ENCODE peak calls at places on chromosomes 4 and X, in five cellular contexts. One of them, this sample, is unnamed. For H3K36me3, the result is how much of the 10 kb centered on the place peaks cover.

GRCh38 chr4:89765966-89766365 is 71.0 kb downstream of the SNCA start:
- DNase-seq in lower lobe of right lung: no peak
- DNase-seq in naive thymus-derived CD4-positive, alpha-beta T cell: no peak
- DNase-seq in K562: no peak
- DNase-seq in BJ: peak
- DNase-seq in this sample: no peak

GRCh38 chr4:107182347-107182746 is 146.2 kb upstream of the DKK2 start:
- DNase-seq in lower lobe of right lung: no peak
- DNase-seq in K562: no peak
- DNase-seq in naive thymus-derived CD4-positive, alpha-beta T cell: no peak
- DNase-seq in BJ: no peak
- DNase-seq in this sample: no peak

GRCh38 chr4:184097240-184097619 is 120.4 kb downstream of the ENPP6 start:
- DNase-seq in lower lobe of right lung: peak
- DNase-seq in K562: peak
- DNase-seq in BJ: no peak
- DNase-seq in naive thymus-derived CD4-positive, alpha-beta T cell: no peak
- DNase-seq in this sample: no peak

GRCh38 chrX:13662537-13662841 is 9.5 kb downstream of the TCEANC start:
- DNase-seq in K562: no peak
- DNase-seq in lower lobe of right lung: no peak
- DNase-seq in naive thymus-derived CD4-positive, alpha-beta T cell: no peak
- DNase-seq in BJ: peak
- DNase-seq in this sample: no peak

GRCh38 chr4:52956691-52957090 is 94.6 kb downstream of the RASL11B start:
- DNase-seq in K562: no peak
- DNase-seq in lower lobe of right lung: no peak
- DNase-seq in BJ: no peak
- DNase-seq in naive thymus-derived CD4-positive, alpha-beta T cell: no peak
- DNase-seq in this sample: no peak

GRCh38 chrX:105552395-105552794 is 269.9 kb upstream of the NRK start:
- DNase-seq in K562: no peak
- DNase-seq in naive thymus-derived CD4-positive, alpha-beta T cell: no peak
- DNase-seq in lower lobe of right lung: no peak
- DNase-seq in BJ: no peak
- DNase-seq in this sample: no peak

GRCh38 chr4:78691971-78692814 is 84.0 kb upstream of the BMP2K start:
- DNase-seq in lower lobe of right lung: no peak
- DNase-seq in BJ: no peak
- DNase-seq in naive thymus-derived CD4-positive, alpha-beta T cell: no peak
- DNase-seq in K562: peak
- DNase-seq in this sample: no peak

GRCh38 chrX:116204947-116205346 is 34.4 kb downstream of the AGTR2 start:
- DNase-seq in BJ: no peak
- DNase-seq in K562: peak
- DNase-seq in naive thymus-derived CD4-positive, alpha-beta T cell: no peak
- DNase-seq in lower lobe of right lung: no peak
- DNase-seq in this sample: no peak

GRCh38 chr4:153634737-153635353 is 49.2 kb upstream of the TLR2 start:
- DNase-seq in lower lobe of right lung: no peak
- DNase-seq in BJ: no peak
- DNase-seq in K562: peak
- DNase-seq in naive thymus-derived CD4-positive, alpha-beta T cell: no peak
- DNase-seq in this sample: peak

GRCh38 chr4:40369437-40370278 is 34.5 kb downstream of the CHRNA9 start:
- DNase-seq in naive thymus-derived CD4-positive, alpha-beta T cell: no peak
- DNase-seq in BJ: no peak
- DNase-seq in K562: no peak
- DNase-seq in lower lobe of right lung: no peak
- DNase-seq in this sample: no peak

GRCh38 chr4:38547052-38547451 is 116.9 kb upstream of the KLF3 start:
- DNase-seq in lower lobe of right lung: no peak
- DNase-seq in K562: no peak
- DNase-seq in naive thymus-derived CD4-positive, alpha-beta T cell: no peak
- DNase-seq in BJ: no peak
- DNase-seq in this sample: no peak

GRCh38 chr4:99117876-99118693 is 26.0 kb downstream of the ADH4 start:
- DNase-seq in K562: no peak
- DNase-seq in BJ: no peak
- DNase-seq in naive thymus-derived CD4-positive, alpha-beta T cell: no peak
- DNase-seq in lower lobe of right lung: no peak
- DNase-seq in this sample: peak

GRCh38 chr4:162011039-162011438 is 152.8 kb downstream of the FSTL5 start:
- DNase-seq in BJ: no peak
- DNase-seq in naive thymus-derived CD4-positive, alpha-beta T cell: no peak
- DNase-seq in lower lobe of right lung: no peak
- DNase-seq in K562: no peak
- DNase-seq in this sample: no peak

GRCh38 chrX:109635151-109635550 is 10.2 kb upstream of the KCNE5 start:
- DNase-seq in lower lobe of right lung: no peak
- DNase-seq in BJ: no peak
- DNase-seq in K562: peak
- DNase-seq in naive thymus-derived CD4-positive, alpha-beta T cell: no peak
- DNase-seq in this sample: no peak

GRCh38 chr4:106818764-106819163 is 217.3 kb downstream of the DKK2 start:
- DNase-seq in lower lobe of right lung: no peak
- DNase-seq in BJ: no peak
- DNase-seq in K562: no peak
- DNase-seq in naive thymus-derived CD4-positive, alpha-beta T cell: no peak
- DNase-seq in this sample: no peak

DNA sequence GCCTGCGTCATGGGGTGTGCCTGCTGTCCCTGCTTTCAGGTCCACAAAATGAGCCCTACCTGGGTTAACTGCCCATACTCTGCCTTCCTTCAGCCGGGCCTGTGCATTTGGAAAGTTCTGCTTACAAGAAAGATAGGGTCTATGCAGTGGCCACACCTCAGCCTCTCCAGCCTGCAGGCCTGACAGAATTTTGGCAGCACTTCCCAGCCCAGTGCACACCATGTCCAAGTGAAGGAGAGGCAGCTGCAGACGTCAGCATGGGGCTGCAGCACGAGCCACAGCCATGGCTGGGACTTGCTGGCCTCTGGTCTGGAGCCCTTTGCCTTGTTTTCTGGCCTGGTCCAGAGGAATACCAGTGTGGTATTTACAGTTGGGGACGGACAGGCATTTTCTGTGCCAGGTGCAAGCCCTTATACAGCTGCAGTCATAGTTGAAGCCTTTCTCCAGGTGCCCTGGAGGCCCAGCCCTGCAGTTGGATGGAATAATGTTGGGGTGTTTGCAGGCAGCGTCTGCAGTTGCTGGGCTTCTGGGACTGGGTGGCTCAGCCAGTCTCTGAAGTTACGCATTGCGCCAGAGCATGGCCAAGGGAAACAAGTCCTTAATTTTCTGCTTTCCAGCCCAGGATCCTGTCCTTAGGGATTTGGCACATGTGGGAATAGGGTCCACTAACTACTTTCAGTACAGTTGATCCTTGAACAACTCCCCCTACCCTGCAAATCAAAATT is 26.2 kb downstream of the JADE1 start:
- DNase-seq in BJ: no peak
- DNase-seq in naive thymus-derived CD4-positive, alpha-beta T cell: no peak
- DNase-seq in lower lobe of right lung: peak
- DNase-seq in K562: no peak
- DNase-seq in this sample: no peak
- H3K36me3 ChIP-seq in BJ: under half
- H3K36me3 ChIP-seq in naive thymus-derived CD4-positive, alpha-beta T cell: under half
- H3K36me3 ChIP-seq in lower lobe of right lung: under half
- H3K36me3 ChIP-seq in K562: half or more
- H3K36me3 ChIP-seq in this sample: under half

DNA sequence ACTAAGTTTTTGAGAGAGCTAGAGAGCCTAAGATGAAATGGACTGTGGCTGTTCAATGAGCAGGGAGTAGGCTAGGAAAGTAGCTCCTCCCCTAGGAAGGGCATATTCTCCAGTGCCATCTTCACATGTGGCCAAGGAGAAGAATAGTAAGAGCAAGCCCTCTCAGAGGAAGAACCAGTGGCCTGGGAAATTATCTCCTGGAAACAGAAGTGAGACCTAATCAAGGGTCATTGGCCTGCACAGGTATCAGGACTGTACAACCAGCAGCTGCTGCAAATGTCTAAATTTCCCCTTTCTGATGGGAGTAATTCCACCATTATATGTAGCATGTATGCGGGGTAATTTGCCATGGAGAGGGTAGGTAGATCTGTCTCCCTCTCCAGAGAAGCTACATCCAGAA is 334.8 kb upstream of the RASGEF1B start:
- DNase-seq in naive thymus-derived CD4-positive, alpha-beta T cell: no peak
- DNase-seq in K562: no peak
- DNase-seq in BJ: no peak
- DNase-seq in lower lobe of right lung: no peak
- DNase-seq in this sample: no peak
- H3K36me3 ChIP-seq in naive thymus-derived CD4-positive, alpha-beta T cell: under half
- H3K36me3 ChIP-seq in K562: under half
- H3K36me3 ChIP-seq in BJ: under half
- H3K36me3 ChIP-seq in lower lobe of right lung: under half
- H3K36me3 ChIP-seq in this sample: under half

GRCh38 chrX:35664838-35665237 is 133.3 kb upstream of the MAGEB16 start:
- DNase-seq in K562: no peak
- DNase-seq in naive thymus-derived CD4-positive, alpha-beta T cell: no peak
- DNase-seq in BJ: no peak
- DNase-seq in lower lobe of right lung: no peak
- DNase-seq in this sample: no peak

GRCh38 chrX:35670894-35671293 is 127.2 kb upstream of the MAGEB16 start:
- DNase-seq in naive thymus-derived CD4-positive, alpha-beta T cell: no peak
- DNase-seq in K562: no peak
- DNase-seq in BJ: no peak
- DNase-seq in lower lobe of right lung: no peak
- DNase-seq in this sample: no peak

GRCh38 chrX:35665311-35665710 is 132.8 kb upstream of the MAGEB16 start:
- DNase-seq in BJ: no peak
- DNase-seq in K562: no peak
- DNase-seq in naive thymus-derived CD4-positive, alpha-beta T cell: no peak
- DNase-seq in lower lobe of right lung: no peak
- DNase-seq in this sample: no peak
- H3K36me3 ChIP-seq in BJ: under half
- H3K36me3 ChIP-seq in K562: under half
- H3K36me3 ChIP-seq in naive thymus-derived CD4-positive, alpha-beta T cell: under half
- H3K36me3 ChIP-seq in lower lobe of right lung: under half
- H3K36me3 ChIP-seq in this sample: under half

GRCh38 chrX:103792916-103793540 is 16.4 kb downstream of the PLP1 start:
- DNase-seq in BJ: peak
- DNase-seq in naive thymus-derived CD4-positive, alpha-beta T cell: no peak
- DNase-seq in lower lobe of right lung: no peak
- DNase-seq in K562: no peak
- DNase-seq in this sample: no peak
- H3K36me3 ChIP-seq in BJ: under half
- H3K36me3 ChIP-seq in naive thymus-derived CD4-positive, alpha-beta T cell: under half
- H3K36me3 ChIP-seq in lower lobe of right lung: under half
- H3K36me3 ChIP-seq in K562: under half
- H3K36me3 ChIP-seq in this sample: under half

GRCh38 chr4:56930638-56931037 is 22.9 kb downstream of the REST start:
- DNase-seq in lower lobe of right lung: no peak
- DNase-seq in K562: no peak
- DNase-seq in naive thymus-derived CD4-positive, alpha-beta T cell: no peak
- DNase-seq in BJ: no peak
- DNase-seq in this sample: no peak
- H3K36me3 ChIP-seq in lower lobe of right lung: under half
- H3K36me3 ChIP-seq in K562: under half
- H3K36me3 ChIP-seq in naive thymus-derived CD4-positive, alpha-beta T cell: under half
- H3K36me3 ChIP-seq in BJ: under half
- H3K36me3 ChIP-seq in this sample: under half

GRCh38 chr4:4456816-4457578 is 70.1 kb downstream of the NSG1 start:
- DNase-seq in BJ: no peak
- DNase-seq in lower lobe of right lung: no peak
- DNase-seq in K562: no peak
- DNase-seq in naive thymus-derived CD4-positive, alpha-beta T cell: no peak
- DNase-seq in this sample: no peak

GRCh38 chr4:4456351-4456750 is 69.4 kb downstream of the NSG1 start:
- DNase-seq in naive thymus-derived CD4-positive, alpha-beta T cell: no peak
- DNase-seq in K562: no peak
- DNase-seq in BJ: no peak
- DNase-seq in lower lobe of right lung: no peak
- DNase-seq in this sample: no peak

GRCh38 chr4:4460759-4461158 is 73.9 kb downstream of the NSG1 start:
- DNase-seq in lower lobe of right lung: no peak
- DNase-seq in BJ: no peak
- DNase-seq in K562: no peak
- DNase-seq in naive thymus-derived CD4-positive, alpha-beta T cell: no peak
- DNase-seq in this sample: peak

GRCh38 chr4:4457803-4458550 is 71.1 kb downstream of the NSG1 start:
- DNase-seq in lower lobe of right lung: no peak
- DNase-seq in naive thymus-derived CD4-positive, alpha-beta T cell: no peak
- DNase-seq in BJ: no peak
- DNase-seq in K562: no peak
- DNase-seq in this sample: no peak

DNA sequence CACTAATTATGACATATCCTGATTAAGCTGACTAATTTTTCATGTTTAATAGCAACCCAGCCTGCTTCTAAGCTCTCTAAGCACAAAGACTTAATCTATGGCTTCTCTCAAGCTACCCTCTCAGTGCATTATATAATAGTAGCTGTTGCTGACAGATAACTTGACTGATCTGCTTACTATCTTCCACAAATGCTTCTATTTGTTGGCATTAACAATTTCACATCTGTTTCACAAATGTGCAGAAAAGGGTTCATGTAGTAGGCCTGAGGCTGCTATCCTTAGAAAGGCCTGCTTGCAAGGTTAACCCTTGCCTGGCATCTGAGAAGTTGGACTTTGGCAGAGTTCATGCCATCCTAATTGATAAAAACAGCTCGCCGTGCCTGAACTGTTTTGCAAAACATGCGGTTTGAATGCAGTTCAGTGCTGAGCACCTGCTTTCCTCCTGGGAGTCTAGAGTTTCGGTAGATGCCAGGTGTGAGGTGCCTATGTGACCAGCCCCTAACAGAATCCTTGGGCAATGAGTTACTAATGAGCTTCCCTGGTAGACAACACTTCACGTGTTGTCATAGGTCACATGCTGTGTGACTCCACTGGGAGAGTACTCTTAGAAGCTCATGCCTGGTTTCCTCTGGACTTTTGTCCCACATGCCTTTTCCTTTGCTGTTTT is 68.4 kb downstream of the NSG1 start:
- DNase-seq in BJ: no peak
- DNase-seq in lower lobe of right lung: no peak
- DNase-seq in K562: no peak
- DNase-seq in naive thymus-derived CD4-positive, alpha-beta T cell: no peak
- DNase-seq in this sample: no peak
- H3K36me3 ChIP-seq in BJ: under half
- H3K36me3 ChIP-seq in lower lobe of right lung: half or more
- H3K36me3 ChIP-seq in K562: under half
- H3K36me3 ChIP-seq in naive thymus-derived CD4-positive, alpha-beta T cell: under half
- H3K36me3 ChIP-seq in this sample: under half

GRCh38 chr4:36168127-36168898 is 76.0 kb downstream of the ARAP2 start:
- DNase-seq in naive thymus-derived CD4-positive, alpha-beta T cell: no peak
- DNase-seq in lower lobe of right lung: no peak
- DNase-seq in K562: no peak
- DNase-seq in BJ: no peak
- DNase-seq in this sample: no peak

GRCh38 chr4:36159208-36159607 is 85.1 kb downstream of the ARAP2 start:
- DNase-seq in BJ: no peak
- DNase-seq in lower lobe of right lung: no peak
- DNase-seq in naive thymus-derived CD4-positive, alpha-beta T cell: no peak
- DNase-seq in K562: no peak
- DNase-seq in this sample: no peak

GRCh38 chr4:36165256-36166005 is 78.9 kb downstream of the ARAP2 start:
- DNase-seq in naive thymus-derived CD4-positive, alpha-beta T cell: no peak
- DNase-seq in lower lobe of right lung: no peak
- DNase-seq in BJ: no peak
- DNase-seq in K562: no peak
- DNase-seq in this sample: no peak

GRCh38 chr4:36163198-36163597 is 81.1 kb downstream of the ARAP2 start:
- DNase-seq in K562: no peak
- DNase-seq in BJ: no peak
- DNase-seq in naive thymus-derived CD4-positive, alpha-beta T cell: no peak
- DNase-seq in lower lobe of right lung: no peak
- DNase-seq in this sample: no peak
- H3K36me3 ChIP-seq in K562: under half
- H3K36me3 ChIP-seq in BJ: under half
- H3K36me3 ChIP-seq in naive thymus-derived CD4-positive, alpha-beta T cell: under half
- H3K36me3 ChIP-seq in lower lobe of right lung: under half
- H3K36me3 ChIP-seq in this sample: under half

GRCh38 chr4:169153451-169153850 is 117.3 kb downstream of the SH3RF1 start:
- DNase-seq in K562: no peak
- DNase-seq in lower lobe of right lung: no peak
- DNase-seq in BJ: no peak
- DNase-seq in naive thymus-derived CD4-positive, alpha-beta T cell: no peak
- DNase-seq in this sample: no peak
- H3K36me3 ChIP-seq in K562: under half
- H3K36me3 ChIP-seq in lower lobe of right lung: under half
- H3K36me3 ChIP-seq in BJ: under half
- H3K36me3 ChIP-seq in naive thymus-derived CD4-positive, alpha-beta T cell: under half
- H3K36me3 ChIP-seq in this sample: under half

This sample was measured in CD4-positive, alpha-beta memory T cell.